ENCODE peak calls at places on chromosomes 2 and 18, in four cellular contexts. J, X, L and C are unnamed samples.

GRCh38 chr2:45103351-45104145 is 94.3 kb upstream of the SIX2 start:
- DNase-seq in J (no peak), X (no peak), L (no peak), C (no peak)

GRCh38 chr2:15050483-15050882 is 418.0 kb downstream of the LRATD1 start:
- DNase-seq in J (peak; percentile 54), X (no peak), L (peak; percentile 18), C (peak; percentile 47)

GRCh38 chr2:197208841-197209240 is 101.7 kb downstream of the ANKRD44 start:
- DNase-seq in J (peak; percentile 10), X (no peak), L (no peak), C (no peak)

GRCh38 chr18:13453714-13454113 is 235.2 kb downstream of the LDLRAD4 start:
- DNase-seq in J (no peak), X (no peak), L (no peak), C (no peak)

GRCh38 chr2:118112771-118113334 is 24.6 kb downstream of the INSIG2 start:
- DNase-seq in J (peak; percentile 71), X (no peak), L (peak; percentile 73), C (peak; percentile 42)

GRCh38 chr2:190511104-190511503 is 23.4 kb downstream of the NEMP2 start:
- DNase-seq in J (peak; percentile 65), X (no peak), L (peak; percentile 56), C (no peak)

GRCh38 chr2:143525006-143525405 is 395.8 kb downstream of the ARHGAP15 start:
- DNase-seq in J (peak; percentile 65), X (no peak), L (peak; percentile 11), C (no peak)

GRCh38 chr2:168694876-168695275 is 107.6 kb upstream of the NOSTRIN start:
- DNase-seq in J (no peak), X (no peak), L (no peak), C (no peak)

GRCh38 chr18:74521068-74521725 is 13.1 kb upstream of the CNDP1 start:
- DNase-seq in J (no peak), X (no peak), L (no peak), C (no peak)

GRCh38 chr2:17319090-17319489 is 199.2 kb downstream of the RAD51AP2 start:
- DNase-seq in J (no peak), X (no peak), L (no peak), C (no peak)

GRCh38 chr2:45857848-45858520 is 206.5 kb downstream of the PRKCE start:
- DNase-seq in J (no peak), X (no peak), L (no peak), C (no peak)

GRCh38 chr2:106269591-106270291 is 75.6 kb upstream of the UXS1 start:
- DNase-seq in J (no peak), X (peak; percentile 55), L (no peak), C (peak; percentile 11)

GRCh38 chr2:85773692-85774091 is 19.9 kb downstream of the ATOH8 start:
- DNase-seq in J (no peak), X (no peak), L (no peak), C (no peak)

GRCh38 chr2:49044680-49045079 is 109.6 kb downstream of the FSHR start:
- DNase-seq in J (no peak), X (no peak), L (no peak), C (no peak)

GRCh38 chr2:234020332-234020731 is 30.2 kb upstream of the SPP2 start:
- DNase-seq in J (no peak), X (no peak), L (no peak), C (no peak)

GRCh38 chr2:105344704-105345345 is 7.5 kb downstream of the C2orf49 start:
- DNase-seq in J (peak; percentile 65), X (no peak), L (peak; percentile 59), C (no peak)

GRCh38 chr2:20796374-20796791 is 26.5 kb downstream of the LDAH start:
- DNase-seq in J (peak; percentile 55), X (no peak), L (peak; percentile 69), C (no peak)

GRCh38 chr18:27062802-27063201 is 122.3 kb downstream of the CHST9 start:
- DNase-seq in J (no peak), X (no peak), L (no peak), C (no peak)

GRCh38 chr2:98348066-98348561 is 1.9 kb downstream of the CNGA3 start:
- DNase-seq in J (no peak), X (no peak), L (no peak), C (no peak)
- H3K4me3 ChIP-seq in J (no peak overlapping the region), X (no peak overlapping the region), L (no peak overlapping the region), C (no peak overlapping the region)

GRCh38 chr2:151262629-151263028 is 966 bp upstream of the RBM43 start:
- DNase-seq in J (no peak), X (no peak), L (no peak), C (no peak)
- H3K4me3 ChIP-seq in J (no peak overlapping the region), X (no peak overlapping the region), L (no peak overlapping the region), C (no peak overlapping the region)

GRCh38 chr18:69400976-69401474 is 337 bp downstream of the DOK6 start:
- DNase-seq in J (peak; percentile 61), X (peak; percentile 17), L (peak; percentile 28), C (peak; percentile 48)

GRCh38 chr18:69400253-69400975 is at the start of gene DOK6:
- DNase-seq in J (peak; percentile 81), X (peak; percentile 66), L (peak; percentile 63), C (peak; percentile 80)

GRCh38 chr18:69401475-69402218 is 959 bp downstream of the DOK6 start:
- DNase-seq in J (peak; percentile 52), X (no peak), L (peak; percentile 28), C (peak; percentile 12)

GRCh38 chr18:69399253-69399652 is 1.4 kb upstream of the DOK6 start:
- DNase-seq in J (no peak), X (no peak), L (no peak), C (no peak)

DNA sequence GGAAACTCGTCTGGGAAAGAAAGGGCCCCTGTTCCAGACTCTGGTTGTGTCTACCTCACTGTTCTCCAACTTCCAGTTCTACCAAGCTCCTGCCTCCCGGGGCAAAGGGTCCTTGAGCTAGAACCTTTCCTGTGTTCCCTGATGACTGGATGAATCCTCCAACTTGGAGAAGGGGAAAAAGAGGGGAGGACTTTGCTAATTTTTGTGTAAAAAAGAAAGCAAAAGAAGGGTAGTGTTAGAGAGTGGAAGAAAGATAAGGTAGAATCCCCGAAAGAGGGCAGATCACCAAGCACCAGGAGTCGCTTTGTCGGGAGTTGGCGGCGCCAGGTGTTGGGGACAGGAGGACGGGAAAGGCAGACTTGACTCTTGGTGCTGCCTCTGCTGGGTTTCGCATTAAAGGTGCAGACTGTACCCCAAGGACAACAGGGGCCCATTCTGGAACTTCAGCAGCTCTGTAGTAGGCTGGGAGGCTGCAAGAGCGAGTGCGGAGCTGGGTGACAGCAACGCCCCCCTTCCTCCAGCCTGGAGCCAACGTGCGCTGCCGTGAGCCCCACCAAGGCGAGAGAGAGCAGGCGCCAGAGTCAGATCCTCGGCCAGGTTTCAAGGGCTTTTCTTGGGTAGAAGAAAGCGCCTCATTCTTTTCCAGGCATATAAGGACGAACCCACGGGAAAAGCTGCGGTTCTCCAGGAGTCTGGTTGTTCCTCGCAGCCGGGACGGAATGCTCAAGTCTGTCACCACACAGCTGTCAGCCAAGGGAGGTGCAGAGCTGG is 1.7 kb downstream of the DOK6 start:
- DNase-seq in J (peak; percentile 8), X (no peak), L (no peak), C (no peak)
- H3K4me3 ChIP-seq in J (peak overlapping the region; percentile 77), X (peak overlapping the region; percentile 79), L (no peak overlapping the region), C (no peak overlapping the region)

DNA sequence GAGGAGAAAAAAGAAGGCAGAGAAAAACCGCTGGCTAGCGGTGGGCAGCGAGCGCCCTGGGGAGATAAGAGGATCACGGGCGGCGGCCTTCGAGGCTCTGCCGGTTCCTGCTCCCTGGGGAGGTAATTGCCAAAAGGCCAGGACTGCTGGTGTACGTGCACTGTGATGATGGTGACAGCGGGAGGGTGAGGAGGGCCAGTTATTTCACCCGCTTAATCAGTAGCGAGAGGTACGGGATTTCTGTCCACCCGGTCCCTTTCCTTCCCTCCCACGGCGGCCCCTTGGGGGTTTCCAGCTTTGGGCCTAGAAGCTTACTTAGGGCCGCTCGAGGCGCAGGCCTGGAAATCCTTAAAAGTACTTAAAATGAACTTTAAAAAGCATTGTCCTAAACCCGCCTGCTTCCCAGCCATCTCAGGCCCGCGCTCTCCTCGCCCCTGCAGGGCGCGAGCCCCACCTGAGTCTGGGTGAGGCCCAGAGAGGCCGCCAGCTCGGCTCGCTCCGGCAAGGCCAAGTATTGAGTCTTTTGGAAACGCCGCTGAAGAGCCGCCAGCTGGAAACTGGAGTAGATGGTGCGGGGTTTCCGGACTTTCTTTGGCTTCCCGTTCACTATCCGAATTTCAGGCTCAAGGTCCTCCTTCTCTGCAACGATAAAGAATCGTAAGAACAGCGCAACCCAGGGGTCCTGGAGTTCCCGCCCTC is 1.5 kb downstream of the DLX2 start:
- DNase-seq in J (peak; percentile 43), X (no peak), L (no peak), C (no peak)
- H3K4me3 ChIP-seq in J (no peak overlapping the region), X (peak overlapping the region; percentile 67), L (no peak overlapping the region), C (peak overlapping the region; percentile 67)

DNA sequence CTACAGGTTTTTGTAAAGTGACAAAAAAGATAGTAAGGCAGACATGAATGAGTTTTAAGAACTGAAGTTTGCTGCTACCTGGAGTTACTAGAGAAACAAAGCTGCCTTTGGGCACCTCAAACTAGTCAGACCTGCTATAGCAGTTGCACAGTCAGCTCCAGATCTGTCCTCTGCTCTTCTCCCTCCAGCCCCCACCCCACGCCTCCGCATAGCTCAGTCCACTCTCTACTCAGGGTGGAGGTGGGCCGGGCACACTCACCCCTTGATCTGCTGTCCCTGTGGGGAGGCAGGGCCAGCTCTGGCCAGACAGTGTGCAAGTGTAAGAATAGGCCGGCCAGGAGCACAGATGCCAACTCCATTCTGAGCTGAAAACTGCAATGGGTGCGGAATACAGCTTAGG is 4.1 kb downstream of the SERTAD2 start:
- DNase-seq in J (no peak), X (no peak), L (no peak), C (no peak)
- H3K4me3 ChIP-seq in J (no peak overlapping the region), X (peak overlapping the region; percentile 37), L (no peak overlapping the region), C (no peak overlapping the region)

GRCh38 chr2:9262671-9263171 is 56.1 kb downstream of the ASAP2 start:
- DNase-seq in J (peak; percentile 41), X (peak; percentile 63), L (no peak), C (no peak)
- H3K4me3 ChIP-seq in J (no peak overlapping the region), X (peak overlapping the region; percentile 19), L (no peak overlapping the region), C (no peak overlapping the region)